ENCODE peak calls at places on chromosomes 3 and 15, in eight cellular contexts. B is A549, Z is GM12865, J is brain microvascular endothelial cell, M is progenitor cell of endocrine pancreas, W is foreskin keratinocyte, E is hepatocyte, Q is neural crest cell. C is an unnamed sample.

GRCh38 chr3:24145981-24146822 is 201.1 kb downstream of the NR1D2 start:
- DNase-seq in M (no peak), E (peak; percentile 41), Q (no peak), J (peak; percentile 90), W (peak; percentile 70), B (peak; percentile 57), Z (no peak), C (peak; percentile 55)

GRCh38 chr3:158264894-158265293 is 155.0 kb downstream of the RSRC1 start:
- DNase-seq in M (no peak), J (no peak), Z (no peak), W (no peak), Q (no peak), B (no peak), E (no peak), C (no peak)

GRCh38 chr15:27410986-27411385 is 440.0 kb downstream of the GABRG3 start:
- DNase-seq in B (peak; percentile 42), M (no peak), Q (no peak), Z (no peak), J (no peak), E (no peak), W (no peak), C (no peak)

GRCh38 chr3:25586167-25586505 is 78.6 kb downstream of the TOP2B start:
- DNase-seq in Q (no peak), M (no peak), Z (no peak), E (no peak), J (no peak), B (no peak), W (no peak), C (no peak)

GRCh38 chr3:115819785-115820384 is 196.6 kb downstream of the GAP43 start:
- DNase-seq in Q (peak; percentile 64), M (peak; percentile 25), J (peak; percentile 81), W (peak; percentile 69), E (peak; percentile 90), B (peak; percentile 82), Z (peak; percentile 82), C (peak; percentile 61)

GRCh38 chr3:27485853-27486252 is 1.7 kb upstream of the SLC4A7 start:
- DNase-seq in W (peak; percentile 12), B (no peak), Q (no peak), Z (no peak), E (no peak), J (no peak), M (no peak), C (no peak)

GRCh38 chr3:17798000-17798399 is 55.6 kb upstream of the TBC1D5 start:
- DNase-seq in W (no peak), J (no peak), M (no peak), E (no peak), B (peak; percentile 10), Q (no peak), Z (peak; percentile 25), C (no peak)

GRCh38 chr3:138455801-138456716 is 21.6 kb downstream of the ESYT3 start:
- DNase-seq in Q (no peak), B (no peak), Z (no peak), M (no peak), E (no peak), J (no peak), W (peak; percentile 58), C (no peak)

GRCh38 chr15:70362911-70363310 is 265.2 kb upstream of the TLE3 start:
- DNase-seq in Q (peak; percentile 36), M (no peak), B (peak; percentile 35), J (peak; percentile 35), Z (peak; percentile 13), W (no peak), E (peak; percentile 69), C (no peak)

GRCh38 chr3:47083786-47084185 is 80.1 kb downstream of the SETD2 start:
- DNase-seq in B (no peak), Q (no peak), Z (peak; percentile 35), M (no peak), E (no peak), J (no peak), W (no peak), C (no peak)

GRCh38 chr15:85710340-85710842 is 84.3 kb downstream of the KLHL25 start:
- DNase-seq in E (no peak), B (no peak), M (no peak), W (no peak), Q (no peak), Z (peak; percentile 90), J (no peak), C (no peak)

GRCh38 chr3:106457278-106458210 is 588.7 kb upstream of the CBLB start:
- DNase-seq in J (peak; percentile 82), Q (no peak), Z (peak; percentile 82), E (no peak), W (peak; percentile 51), B (peak; percentile 74), M (no peak), C (peak; percentile 16)

GRCh38 chr3:160486459-160486869 is 36.9 kb upstream of the TRIM59 start:
- DNase-seq in Z (peak; percentile 54), E (peak; percentile 61), J (no peak), M (no peak), Q (no peak), B (peak; percentile 57), W (peak; percentile 35), C (no peak)

GRCh38 chr15:96272427-96272826 is 58.1 kb upstream of the NR2F2 start:
- DNase-seq in J (no peak), W (no peak), B (no peak), M (no peak), E (no peak), Z (no peak), Q (no peak), C (no peak)

GRCh38 chr3:138205527-138205926 is 18.4 kb downstream of the ARMC8 start:
- DNase-seq in W (no peak), Q (no peak), J (no peak), Z (no peak), M (no peak), B (no peak), E (no peak), C (no peak)

GRCh38 chr3:43997788-43998373 is 243.8 kb upstream of the TOPAZ1 start:
- DNase-seq in J (no peak), B (peak; percentile 11), W (peak; percentile 49), Z (peak; percentile 45), Q (peak; percentile 21), M (no peak), E (no peak), C (no peak)

GRCh38 chr15:68783226-68784054 is 37.3 kb downstream of the ANP32A start:
- DNase-seq in E (peak; percentile 51), B (peak; percentile 39), Q (no peak), Z (peak; percentile 60), W (no peak), J (no peak), M (no peak), C (peak; percentile 51)

GRCh38 chr3:116930786-116931185 is 221.2 kb downstream of the TUSC7 start:
- DNase-seq in Q (no peak), E (peak; percentile 8), Z (peak; percentile 18), M (no peak), W (peak; percentile 30), B (no peak), J (peak; percentile 8), C (no peak)

GRCh38 chr15:41001524-41001923 is 48.3 kb downstream of the CHAC1 start:
- DNase-seq in Z (no peak), Q (no peak), J (no peak), B (peak; percentile 57), M (no peak), W (no peak), E (peak; percentile 56), C (no peak)

GRCh38 chr3:181969925-181970324 is 258.2 kb downstream of the SOX2 start:
- DNase-seq in Z (no peak), E (no peak), J (no peak), W (no peak), M (no peak), B (no peak), Q (no peak), C (no peak)

GRCh38 chr3:59886790-59887189 is 837.0 kb upstream of the CFAP20DC start:
- DNase-seq in J (no peak), B (no peak), Z (no peak), M (no peak), Q (no peak), W (no peak), E (no peak), C (no peak)
- TF ChIP-seq CTCF in J (no peak), B (no peak), Z (no peak), M (no peak), Q (no peak), W (no peak), E (no peak), C (no peak)

DNA sequence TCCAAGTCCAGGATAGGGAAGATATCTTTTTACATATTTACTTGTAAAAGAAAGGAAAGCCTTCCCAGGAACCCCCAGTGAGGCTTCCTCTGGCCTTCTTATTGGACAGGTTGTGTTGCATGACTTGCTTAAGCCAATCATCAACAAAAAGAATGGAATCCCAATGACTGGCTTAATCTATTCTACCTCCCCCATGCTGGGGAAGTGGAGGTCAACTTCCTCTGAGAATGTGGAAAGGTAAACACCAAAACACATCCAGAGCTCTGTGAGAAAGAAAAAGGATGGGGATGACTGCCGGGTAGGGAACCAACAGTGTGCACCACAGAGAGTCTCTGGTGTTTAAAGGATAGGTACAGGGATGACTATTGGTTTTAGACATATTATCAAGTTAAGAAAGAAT is 25.1 kb downstream of the TNIK start:
- DNase-seq in M (no peak), J (no peak), B (no peak), E (no peak), Z (no peak), W (no peak), Q (no peak), C (no peak)
- TF ChIP-seq CTCF in M (no peak), J (no peak), B (no peak), E (no peak), Z (no peak), W (no peak), Q (no peak), C (no peak)

DNA sequence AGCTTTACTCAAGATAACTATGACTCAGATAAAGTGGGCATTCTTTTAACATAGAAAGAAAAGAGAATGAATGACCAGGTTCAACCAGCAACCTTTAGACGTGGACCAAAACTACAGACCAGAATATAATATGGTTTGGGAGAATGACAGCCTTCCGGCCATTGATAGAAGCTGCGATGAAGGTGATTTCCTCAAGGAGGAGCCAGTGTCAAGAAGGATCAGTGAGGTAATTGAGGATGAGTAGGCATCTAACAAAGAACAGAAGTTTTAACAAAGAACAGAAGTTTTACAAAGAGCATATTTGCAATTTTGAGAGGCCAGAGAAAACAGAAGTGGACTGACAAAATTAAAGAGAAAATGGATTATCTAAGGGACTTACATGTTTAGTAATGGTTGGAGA is 289.0 kb upstream of the AGTR1 start:
- DNase-seq in J (no peak), W (no peak), B (no peak), M (no peak), E (no peak), Z (no peak), Q (no peak), C (no peak)
- TF ChIP-seq CTCF in J (no peak), W (no peak), B (no peak), M (no peak), E (no peak), Z (no peak), Q (no peak), C (no peak)

DNA sequence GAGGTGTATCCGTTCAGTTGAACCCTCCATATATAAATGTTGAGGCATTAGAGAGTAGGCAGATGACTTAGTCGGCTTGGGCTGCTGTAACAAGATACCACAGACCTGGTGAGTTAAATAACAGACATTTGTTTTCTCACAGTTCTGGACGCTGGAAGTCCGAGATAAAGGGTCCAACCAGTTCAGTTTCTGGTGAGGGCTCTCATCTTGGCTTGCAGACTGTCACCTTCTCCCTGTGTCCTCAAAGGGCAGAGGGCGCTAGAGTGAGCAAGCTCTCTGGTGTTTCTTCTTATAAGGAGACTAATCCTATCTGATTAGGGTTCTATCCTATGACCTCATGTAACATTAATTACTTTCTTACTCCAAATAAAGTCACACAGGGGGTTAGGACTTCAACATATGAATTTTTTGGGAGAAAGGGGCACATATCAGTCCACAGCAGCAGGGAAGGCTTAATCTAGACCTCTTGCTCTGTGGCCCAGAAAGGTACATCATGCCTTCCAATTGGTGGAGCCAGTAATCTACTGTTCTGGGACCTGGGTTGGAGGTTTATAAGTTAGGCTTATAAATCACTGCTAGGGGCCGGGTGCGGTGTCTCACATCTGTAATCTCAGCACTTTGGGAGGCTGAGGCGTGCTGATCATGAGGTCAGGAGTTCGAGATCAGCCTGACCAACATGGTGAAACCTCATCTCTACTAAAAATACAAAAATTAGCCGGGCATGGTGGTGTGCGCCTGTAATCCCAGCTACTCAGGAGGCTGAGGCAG is 26.3 kb upstream of the SLC28A2 start:
- DNase-seq in Z (no peak), M (no peak), E (no peak), W (no peak), B (no peak), J (no peak), Q (no peak), C (no peak)
- TF ChIP-seq CTCF in Z (peak; percentile 10), M (no peak), E (no peak), W (no peak), B (no peak), J (no peak), Q (no peak), C (no peak)